ENCODE peak calls at places on chromosomes 5 and 9, in ten cellular contexts. Y, R, S, K, E, U, T, C, X and B are unnamed samples.

GRCh38 chr9:2231831-2232230 is 216.7 kb downstream of the SMARCA2 start:
- DNase-seq in Y (peak), R (no peak), S (peak), K (peak), E (no peak), U (no peak), T (no peak), C (no peak), X (no peak), B (no peak)

GRCh38 chr9:107439991-107440456 is 49.5 kb downstream of the KLF4 start:
- DNase-seq in Y (no peak), R (no peak), S (no peak), K (no peak), E (no peak), U (no peak), T (no peak), C (no peak), X (no peak), B (no peak)

GRCh38 chr5:66967826-66968262 is 228.8 kb downstream of the CD180 start:
- DNase-seq in Y (no peak), R (no peak), S (no peak), K (peak), E (peak), U (no peak), T (no peak), C (no peak), X (no peak), B (peak)

GRCh38 chr5:102886586-102886985 is 131.5 kb downstream of the PAM start:
- DNase-seq in Y (no peak), R (no peak), S (no peak), K (peak), E (no peak), U (no peak), T (no peak), C (no peak), X (no peak), B (no peak)

GRCh38 chr9:73753171-73753570 is 601.5 kb downstream of the ANXA1 start:
- DNase-seq in Y (no peak), R (no peak), S (no peak), K (peak), E (no peak), U (no peak), T (no peak), C (no peak), X (no peak), B (no peak)

GRCh38 chr5:97143715-97144114 is 1.3 kb upstream of the LIX1 start:
- DNase-seq in Y (no peak), R (no peak), S (no peak), K (no peak), E (no peak), U (no peak), T (no peak), C (no peak), X (no peak), B (no peak)

GRCh38 chr5:39526914-39527477 is 102.2 kb upstream of the DAB2 start:
- DNase-seq in Y (no peak), R (no peak), S (peak), K (peak), E (no peak), U (peak), T (no peak), C (no peak), X (no peak), B (no peak)

GRCh38 chr5:154002093-154002492 is 36.6 kb downstream of the FAM114A2 start:
- DNase-seq in Y (no peak), R (no peak), S (peak), K (no peak), E (no peak), U (no peak), T (no peak), C (no peak), X (no peak), B (no peak)

GRCh38 chr5:77181596-77182304 is 28.7 kb upstream of the PDE8B start:
- DNase-seq in Y (no peak), R (no peak), S (no peak), K (no peak), E (no peak), U (no peak), T (no peak), C (no peak), X (no peak), B (peak)

GRCh38 chr5:106171132-106171531 is 1499.6 kb downstream of the EFNA5 start:
- DNase-seq in Y (no peak), R (no peak), S (no peak), K (peak), E (no peak), U (peak), T (no peak), C (no peak), X (no peak), B (no peak)

GRCh38 chr5:124453221-124454032 is 293.0 kb downstream of the ZNF608 start:
- DNase-seq in Y (no peak), R (peak), S (no peak), K (peak), E (no peak), U (no peak), T (no peak), C (no peak), X (no peak), B (no peak)

GRCh38 chr5:43416233-43416987 is 4.2 kb upstream of the CCL28 start:
- DNase-seq in Y (no peak), R (no peak), S (no peak), K (no peak), E (no peak), U (no peak), T (no peak), C (no peak), X (no peak), B (peak)

GRCh38 chr9:130122465-130122864 is 49.7 kb upstream of the NCS1 start:
- DNase-seq in Y (no peak), R (no peak), S (no peak), K (no peak), E (no peak), U (no peak), T (no peak), C (no peak), X (no peak), B (no peak)